ENCODE peak calls at places on chromosomes 11 and 22, in eight cellular contexts. One of them, this sample, is unnamed.
A peak's percentile ranks its signal among the peaks of the same experiment; 100 is the strongest.

GRCh38 chr11:129905402-129905801 is 10.0 kb upstream of the NFRKB start:
- DNase-seq in fibroblast of pulmonary artery: no peak
- DNase-seq in HL-60: no peak
- DNase-seq in IMR-90: no peak
- DNase-seq in CD8-positive, alpha-beta T cell: no peak
- DNase-seq in epithelial cell of esophagus: no peak
- DNase-seq in CD4-positive, alpha-beta memory T cell: no peak
- DNase-seq in tibial artery: no peak
- DNase-seq in this sample: no peak

GRCh38 chr11:133950874-133951483 is 5.8 kb downstream of the IGSF9B start:
- DNase-seq in tibial artery: peak; percentile 86
- DNase-seq in fibroblast of pulmonary artery: no peak
- DNase-seq in CD4-positive, alpha-beta memory T cell: no peak
- DNase-seq in CD8-positive, alpha-beta T cell: no peak
- DNase-seq in IMR-90: no peak
- DNase-seq in HL-60: no peak
- DNase-seq in epithelial cell of esophagus: no peak
- DNase-seq in this sample: no peak

GRCh38 chr22:25542720-25543402 is 21.6 kb upstream of the GRK3 start:
- DNase-seq in IMR-90: no peak
- DNase-seq in fibroblast of pulmonary artery: no peak
- DNase-seq in epithelial cell of esophagus: no peak
- DNase-seq in CD4-positive, alpha-beta memory T cell: no peak
- DNase-seq in CD8-positive, alpha-beta T cell: no peak
- DNase-seq in HL-60: no peak
- DNase-seq in tibial artery: no peak
- DNase-seq in this sample: no peak

GRCh38 chr11:120977470-120977869 is 46.4 kb upstream of the TBCEL start:
- DNase-seq in IMR-90: peak; percentile 10
- DNase-seq in CD4-positive, alpha-beta memory T cell: no peak
- DNase-seq in tibial artery: no peak
- DNase-seq in fibroblast of pulmonary artery: no peak
- DNase-seq in epithelial cell of esophagus: peak; percentile 44
- DNase-seq in CD8-positive, alpha-beta T cell: no peak
- DNase-seq in HL-60: no peak
- DNase-seq in this sample: no peak

GRCh38 chr22:28831140-28832072 is 31.0 kb upstream of the XBP1 start:
- DNase-seq in fibroblast of pulmonary artery: no peak
- DNase-seq in HL-60: no peak
- DNase-seq in CD4-positive, alpha-beta memory T cell: no peak
- DNase-seq in epithelial cell of esophagus: no peak
- DNase-seq in tibial artery: no peak
- DNase-seq in CD8-positive, alpha-beta T cell: no peak
- DNase-seq in IMR-90: no peak
- DNase-seq in this sample: no peak

GRCh38 chr11:113991170-113991569 is 16.3 kb downstream of the HTR3A start:
- DNase-seq in HL-60: no peak
- DNase-seq in tibial artery: no peak
- DNase-seq in fibroblast of pulmonary artery: peak; percentile 65
- DNase-seq in CD8-positive, alpha-beta T cell: no peak
- DNase-seq in epithelial cell of esophagus: peak; percentile 52
- DNase-seq in IMR-90: peak; percentile 8
- DNase-seq in CD4-positive, alpha-beta memory T cell: peak; percentile 10
- DNase-seq in this sample: peak; percentile 6

GRCh38 chr22:46233231-46233630 is 16.9 kb downstream of the CDPF1 start:
- DNase-seq in fibroblast of pulmonary artery: peak; percentile 20
- DNase-seq in HL-60: no peak
- DNase-seq in CD4-positive, alpha-beta memory T cell: no peak
- DNase-seq in CD8-positive, alpha-beta T cell: no peak
- DNase-seq in IMR-90: peak; percentile 29
- DNase-seq in epithelial cell of esophagus: peak; percentile 51
- DNase-seq in tibial artery: peak; percentile 85
- DNase-seq in this sample: peak; percentile 61

GRCh38 chr11:35555238-35555887 is 29.9 kb upstream of the PAMR1 start:
- DNase-seq in tibial artery: no peak
- DNase-seq in fibroblast of pulmonary artery: peak; percentile 35
- DNase-seq in CD4-positive, alpha-beta memory T cell: no peak
- DNase-seq in HL-60: no peak
- DNase-seq in epithelial cell of esophagus: no peak
- DNase-seq in IMR-90: peak; percentile 66
- DNase-seq in CD8-positive, alpha-beta T cell: no peak
- DNase-seq in this sample: no peak

GRCh38 chr22:25482091-25482760 is 82.2 kb upstream of the GRK3 start:
- DNase-seq in tibial artery: no peak
- DNase-seq in HL-60: no peak
- DNase-seq in epithelial cell of esophagus: no peak
- DNase-seq in IMR-90: no peak
- DNase-seq in CD8-positive, alpha-beta T cell: no peak
- DNase-seq in CD4-positive, alpha-beta memory T cell: no peak
- DNase-seq in fibroblast of pulmonary artery: no peak
- DNase-seq in this sample: no peak

GRCh38 chr11:15665368-15665871 is 550.7 kb downstream of the INSC start:
- DNase-seq in IMR-90: peak; percentile 72
- DNase-seq in CD4-positive, alpha-beta memory T cell: no peak
- DNase-seq in epithelial cell of esophagus: no peak
- DNase-seq in HL-60: no peak
- DNase-seq in tibial artery: no peak
- DNase-seq in fibroblast of pulmonary artery: peak; percentile 89
- DNase-seq in CD8-positive, alpha-beta T cell: no peak
- DNase-seq in this sample: no peak

GRCh38 chr11:95788921-95789505 is 569 bp downstream of the FAM76B start:
- DNase-seq in epithelial cell of esophagus: peak; percentile 28
- DNase-seq in IMR-90: peak; percentile 43
- DNase-seq in HL-60: no peak
- DNase-seq in fibroblast of pulmonary artery: peak; percentile 46
- DNase-seq in tibial artery: no peak
- DNase-seq in CD4-positive, alpha-beta memory T cell: peak; percentile 40
- DNase-seq in CD8-positive, alpha-beta T cell: peak; percentile 9
- DNase-seq in this sample: peak; percentile 30

GRCh38 chr22:37239336-37240239 is 4.5 kb downstream of the RAC2 start:
- DNase-seq in fibroblast of pulmonary artery: no peak
- DNase-seq in epithelial cell of esophagus: no peak
- DNase-seq in tibial artery: peak; percentile 59
- DNase-seq in IMR-90: no peak
- DNase-seq in CD8-positive, alpha-beta T cell: no peak
- DNase-seq in HL-60: no peak
- DNase-seq in CD4-positive, alpha-beta memory T cell: no peak
- DNase-seq in this sample: no peak

GRCh38 chr11:114166897-114167323 is 107.4 kb downstream of the ZBTB16 start:
- DNase-seq in CD8-positive, alpha-beta T cell: no peak
- DNase-seq in HL-60: no peak
- DNase-seq in IMR-90: peak; percentile 63
- DNase-seq in tibial artery: peak; percentile 62
- DNase-seq in CD4-positive, alpha-beta memory T cell: peak; percentile 47
- DNase-seq in fibroblast of pulmonary artery: peak; percentile 92
- DNase-seq in epithelial cell of esophagus: peak; percentile 85
- DNase-seq in this sample: peak; percentile 87

GRCh38 chr11:17459211-17459610 is 17.4 kb downstream of the ABCC8 start:
- DNase-seq in fibroblast of pulmonary artery: no peak
- DNase-seq in epithelial cell of esophagus: no peak
- DNase-seq in HL-60: no peak
- DNase-seq in tibial artery: no peak
- DNase-seq in CD8-positive, alpha-beta T cell: no peak
- DNase-seq in IMR-90: no peak
- DNase-seq in CD4-positive, alpha-beta memory T cell: no peak
- DNase-seq in this sample: no peak

GRCh38 chr22:23177197-23177596 is 3.1 kb upstream of the BCR start:
- DNase-seq in HL-60: no peak
- DNase-seq in epithelial cell of esophagus: peak; percentile 29
- DNase-seq in IMR-90: no peak
- DNase-seq in CD8-positive, alpha-beta T cell: no peak
- DNase-seq in tibial artery: no peak
- DNase-seq in fibroblast of pulmonary artery: no peak
- DNase-seq in CD4-positive, alpha-beta memory T cell: no peak
- DNase-seq in this sample: no peak

GRCh38 chr22:23179381-23180294 is 671 bp upstream of the BCR start:
- DNase-seq in fibroblast of pulmonary artery: no peak
- DNase-seq in IMR-90: no peak
- DNase-seq in tibial artery: peak; percentile 90
- DNase-seq in CD4-positive, alpha-beta memory T cell: peak; percentile 19
- DNase-seq in epithelial cell of esophagus: peak; percentile 39
- DNase-seq in CD8-positive, alpha-beta T cell: no peak
- DNase-seq in HL-60: no peak
- DNase-seq in this sample: no peak

GRCh38 chr22:23178512-23179254 is 1.6 kb upstream of the BCR start:
- DNase-seq in tibial artery: peak; percentile 81
- DNase-seq in epithelial cell of esophagus: peak; percentile 61
- DNase-seq in CD8-positive, alpha-beta T cell: peak; percentile 59
- DNase-seq in CD4-positive, alpha-beta memory T cell: peak; percentile 57
- DNase-seq in fibroblast of pulmonary artery: peak; percentile 70
- DNase-seq in HL-60: no peak
- DNase-seq in IMR-90: peak; percentile 38
- DNase-seq in this sample: peak; percentile 24

GRCh38 chr22:23176645-23177027 is 3.7 kb upstream of the BCR start:
- DNase-seq in fibroblast of pulmonary artery: no peak
- DNase-seq in HL-60: no peak
- DNase-seq in CD4-positive, alpha-beta memory T cell: no peak
- DNase-seq in CD8-positive, alpha-beta T cell: no peak
- DNase-seq in epithelial cell of esophagus: no peak
- DNase-seq in IMR-90: no peak
- DNase-seq in tibial artery: no peak
- DNase-seq in this sample: peak; percentile 35

DNA sequence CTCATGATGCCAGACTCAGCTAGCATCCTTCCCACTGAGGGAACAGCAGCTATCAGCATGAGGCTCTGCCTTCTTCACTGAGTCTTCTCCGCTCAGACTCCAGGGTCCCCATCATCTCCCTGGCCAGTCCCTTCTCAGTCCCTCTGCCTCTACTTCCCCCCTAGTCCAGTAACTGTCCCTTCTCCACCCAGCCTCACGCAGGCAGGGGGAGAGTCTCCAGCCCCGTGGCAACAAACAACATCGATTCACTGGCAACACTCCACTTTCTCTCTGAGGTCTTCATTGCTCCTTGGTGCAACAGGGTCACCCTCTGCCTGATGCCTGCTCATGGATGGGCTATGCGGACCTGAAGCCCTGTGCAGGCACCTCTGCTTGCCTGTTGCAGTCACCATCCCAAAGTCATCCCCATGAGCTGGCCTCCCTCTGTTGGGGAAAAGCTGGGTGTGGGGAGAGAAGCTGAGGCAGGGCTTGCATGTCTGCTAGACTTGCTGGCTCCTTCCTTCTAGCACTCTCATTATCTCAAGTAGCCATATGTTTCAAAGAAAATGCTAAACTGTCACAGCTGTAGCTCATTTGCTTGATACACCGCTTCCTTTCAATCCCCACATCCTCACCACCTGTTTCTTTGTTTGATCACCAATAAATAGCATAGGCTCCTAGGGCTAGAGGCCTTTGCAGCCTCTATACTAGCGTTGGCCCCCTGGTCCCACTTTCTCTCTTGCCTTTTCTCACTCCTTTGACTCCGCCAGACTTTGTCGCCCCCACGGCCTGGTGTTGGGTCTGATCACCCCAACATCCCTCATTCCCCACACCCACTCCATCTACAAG is 4.3 kb upstream of the BCR start:
- DNase-seq in HL-60: no peak
- DNase-seq in CD4-positive, alpha-beta memory T cell: no peak
- DNase-seq in fibroblast of pulmonary artery: no peak
- DNase-seq in IMR-90: no peak
- DNase-seq in epithelial cell of esophagus: no peak
- DNase-seq in tibial artery: no peak
- DNase-seq in CD8-positive, alpha-beta T cell: no peak
- DNase-seq in this sample: peak; percentile 94
- H3K4me3 ChIP-seq in HL-60: no peak overlapping the region
- H3K4me3 ChIP-seq in CD4-positive, alpha-beta memory T cell: no peak overlapping the region
- H3K4me3 ChIP-seq in fibroblast of pulmonary artery: no peak overlapping the region
- H3K4me3 ChIP-seq in IMR-90: no peak overlapping the region
- H3K4me3 ChIP-seq in epithelial cell of esophagus: no peak overlapping the region
- H3K4me3 ChIP-seq in tibial artery: no peak overlapping the region
- H3K4me3 ChIP-seq in CD8-positive, alpha-beta T cell: no peak overlapping the region
- H3K4me3 ChIP-seq in this sample: no peak overlapping the region

DNA sequence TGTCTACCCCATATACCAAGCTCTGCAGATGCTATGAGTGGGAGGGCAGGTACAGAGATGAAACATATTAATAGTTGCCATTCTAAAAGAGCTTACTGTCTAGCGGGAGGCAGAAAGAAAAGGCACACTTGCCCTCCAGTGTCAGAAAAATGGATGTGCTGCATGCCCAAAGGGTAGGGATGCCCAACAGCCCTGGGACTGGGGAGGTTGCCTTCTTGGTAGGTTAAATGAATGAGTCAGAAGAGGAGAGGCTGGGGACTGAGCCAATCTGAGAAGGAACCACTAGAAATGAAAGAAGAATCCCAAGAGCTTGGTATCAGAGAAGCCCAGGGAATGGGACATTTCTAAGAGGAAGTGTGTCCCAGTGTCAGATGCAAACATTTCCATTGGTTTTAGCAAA is 1.2 kb downstream of the BIRC3 start:
- DNase-seq in epithelial cell of esophagus: peak; percentile 30
- DNase-seq in HL-60: no peak
- DNase-seq in CD4-positive, alpha-beta memory T cell: peak; percentile 69
- DNase-seq in CD8-positive, alpha-beta T cell: peak; percentile 31
- DNase-seq in tibial artery: no peak
- DNase-seq in IMR-90: peak; percentile 48
- DNase-seq in fibroblast of pulmonary artery: no peak
- DNase-seq in this sample: no peak
- H3K4me3 ChIP-seq in epithelial cell of esophagus: no peak overlapping the region
- H3K4me3 ChIP-seq in HL-60: no peak overlapping the region
- H3K4me3 ChIP-seq in CD4-positive, alpha-beta memory T cell: peak overlapping the region; percentile 96
- H3K4me3 ChIP-seq in CD8-positive, alpha-beta T cell: peak overlapping the region; percentile 68
- H3K4me3 ChIP-seq in tibial artery: peak overlapping the region; percentile 62
- H3K4me3 ChIP-seq in IMR-90: no peak overlapping the region
- H3K4me3 ChIP-seq in fibroblast of pulmonary artery: no peak overlapping the region
- H3K4me3 ChIP-seq in this sample: peak overlapping the region; percentile 71

DNA sequence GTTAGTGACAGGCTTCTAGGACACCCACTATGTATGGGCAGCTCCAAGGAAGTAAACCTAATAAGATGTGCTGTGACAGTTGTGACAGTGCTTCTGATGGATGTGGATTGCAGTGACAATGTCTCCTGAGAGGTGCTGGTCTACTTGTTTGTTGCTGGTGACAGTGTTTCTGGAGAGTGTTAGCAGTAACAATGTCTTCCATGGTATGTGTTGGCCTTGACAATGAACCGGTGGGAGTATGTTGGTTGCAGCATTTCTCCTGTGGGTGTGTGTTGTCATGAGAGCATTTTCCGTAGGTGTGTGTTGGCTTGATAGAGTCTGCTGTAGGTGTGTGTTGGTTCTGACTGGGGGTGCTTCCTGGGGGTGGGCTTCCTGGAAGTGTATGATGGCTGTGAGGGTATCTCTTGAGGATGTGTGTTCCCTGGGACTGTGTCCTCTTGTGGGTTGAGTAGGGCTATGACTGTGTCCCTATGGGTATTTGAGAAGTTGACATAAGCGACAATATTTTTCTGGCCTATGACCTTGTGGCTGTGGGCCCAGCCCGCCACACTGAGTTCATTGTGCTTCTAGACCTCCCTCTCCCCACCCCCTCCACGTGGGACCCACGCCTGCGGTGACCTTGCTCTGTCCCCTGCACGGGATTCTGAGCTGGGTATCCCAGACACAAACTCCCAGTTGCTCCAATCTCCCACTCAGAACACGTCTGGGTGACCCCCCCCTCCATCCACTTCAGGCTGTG is 1.2 kb downstream of the DCHS1 start:
- DNase-seq in CD4-positive, alpha-beta memory T cell: no peak
- DNase-seq in CD8-positive, alpha-beta T cell: no peak
- DNase-seq in tibial artery: no peak
- DNase-seq in fibroblast of pulmonary artery: no peak
- DNase-seq in IMR-90: no peak
- DNase-seq in epithelial cell of esophagus: no peak
- DNase-seq in HL-60: no peak
- DNase-seq in this sample: no peak
- H3K4me3 ChIP-seq in CD4-positive, alpha-beta memory T cell: no peak overlapping the region
- H3K4me3 ChIP-seq in CD8-positive, alpha-beta T cell: peak overlapping the region; percentile 43
- H3K4me3 ChIP-seq in tibial artery: peak overlapping the region; percentile 56
- H3K4me3 ChIP-seq in fibroblast of pulmonary artery: no peak overlapping the region
- H3K4me3 ChIP-seq in IMR-90: peak overlapping the region; percentile 58
- H3K4me3 ChIP-seq in epithelial cell of esophagus: no peak overlapping the region
- H3K4me3 ChIP-seq in HL-60: no peak overlapping the region
- H3K4me3 ChIP-seq in this sample: no peak overlapping the region

GRCh38 chr22:32958021-32958420 is 100.2 kb downstream of the SYN3 start:
- DNase-seq in HL-60: no peak
- DNase-seq in CD4-positive, alpha-beta memory T cell: no peak
- DNase-seq in CD8-positive, alpha-beta T cell: no peak
- DNase-seq in tibial artery: no peak
- DNase-seq in epithelial cell of esophagus: no peak
- DNase-seq in fibroblast of pulmonary artery: peak; percentile 8
- DNase-seq in IMR-90: no peak
- DNase-seq in this sample: no peak
- H3K4me3 ChIP-seq in HL-60: no peak overlapping the region
- H3K4me3 ChIP-seq in CD4-positive, alpha-beta memory T cell: no peak overlapping the region
- H3K4me3 ChIP-seq in CD8-positive, alpha-beta T cell: no peak overlapping the region
- H3K4me3 ChIP-seq in tibial artery: no peak overlapping the region
- H3K4me3 ChIP-seq in epithelial cell of esophagus: no peak overlapping the region
- H3K4me3 ChIP-seq in fibroblast of pulmonary artery: no peak overlapping the region
- H3K4me3 ChIP-seq in IMR-90: no peak overlapping the region
- H3K4me3 ChIP-seq in this sample: no peak overlapping the region